ENCODE peak calls at places on chromosome 13, in four cellular contexts. M is NT2/D1; F is IMR-90; X is CD8-positive, alpha-beta memory T cell. G is an unnamed sample.

GRCh38 chr13:54573186-54573585 is 1544.6 kb downstream of the OLFM4 start:
- DNase-seq in M (no peak), F (no peak), X (no peak), G (no peak)

GRCh38 chr13:23450340-23451046 is 17.0 kb upstream of the SACS start:
- DNase-seq in M (no peak), F (no peak), X (no peak), G (peak; percentile 68)

GRCh38 chr13:108957369-108958012 is 328.1 kb downstream of the MYO16 start:
- DNase-seq in M (no peak), F (peak; percentile 85), X (no peak), G (no peak)

GRCh38 chr13:21672811-21673591 is 2.1 kb downstream of the FGF9 start:
- DNase-seq in M (no peak), F (no peak), X (no peak), G (no peak)

GRCh38 chr13:96684472-96684871 is 309.8 kb downstream of the OXGR1 start:
- DNase-seq in M (no peak), F (no peak), X (no peak), G (peak; percentile 14)

GRCh38 chr13:36131931-36132297 is 732 bp upstream of the DCLK1 start:
- DNase-seq in M (no peak), F (no peak), X (no peak), G (no peak)

GRCh38 chr13:108859202-108860012 is 230.0 kb downstream of the MYO16 start:
- DNase-seq in M (no peak), F (peak; percentile 92), X (no peak), G (no peak)

GRCh38 chr13:74135306-74136088 is 1.3 kb upstream of the KLF12 start:
- DNase-seq in M (no peak), F (peak; percentile 75), X (peak; percentile 74), G (peak; percentile 54)

GRCh38 chr13:60047943-60048342 is 115.8 kb downstream of the DIAPH3 start:
- DNase-seq in M (no peak), F (peak; percentile 25), X (no peak), G (peak; percentile 77)

GRCh38 chr13:108902557-108903155 is 273.2 kb downstream of the MYO16 start:
- DNase-seq in M (no peak), F (no peak), X (no peak), G (no peak)

GRCh38 chr13:95713651-95714050 is 36.7 kb downstream of the DNAJC3 start:
- DNase-seq in M (no peak), F (peak; percentile 27), X (no peak), G (no peak)

GRCh38 chr13:47901451-47901850 is 99.6 kb downstream of the SUCLA2 start:
- DNase-seq in M (no peak), F (peak; percentile 37), X (no peak), G (no peak)

GRCh38 chr13:74444877-74445479 is 310.8 kb upstream of the KLF12 start:
- DNase-seq in M (no peak), F (peak; percentile 14), X (no peak), G (no peak)

GRCh38 chr13:50326746-50327145 is 311.5 kb downstream of the KCNRG start:
- DNase-seq in M (no peak), F (no peak), X (no peak), G (no peak)

GRCh38 chr13:19587635-19588300 is 26.4 kb upstream of the TPTE2 start:
- DNase-seq in M (no peak), F (peak; percentile 52), X (no peak), G (peak; percentile 53)

GRCh38 chr13:109794095-109794494 is 7.7 kb upstream of the IRS2 start:
- DNase-seq in M (no peak), F (no peak), X (no peak), G (no peak)

GRCh38 chr13:75705395-75705794 is 69.3 kb downstream of the LMO7 start:
- DNase-seq in M (no peak), F (peak; percentile 85), X (no peak), G (no peak)

GRCh38 chr13:52361225-52361624 is 44.7 kb downstream of the THSD1 start:
- DNase-seq in M (no peak), F (no peak), X (no peak), G (no peak)

GRCh38 chr13:64239372-64239771 is 2823.7 kb upstream of the PCDH20 start:
- DNase-seq in M (no peak), F (peak; percentile 70), X (no peak), G (peak; percentile 45)

GRCh38 chr13:28049880-28050871 is 50.2 kb downstream of the FLT3 start:
- DNase-seq in M (peak; percentile 44), F (no peak), X (no peak), G (peak; percentile 86)

GRCh38 chr13:80224468-80224867 is 116.5 kb downstream of the SPRY2 start:
- DNase-seq in M (no peak), F (peak; percentile 26), X (no peak), G (peak; percentile 22)

GRCh38 chr13:51364404-51365008 is 25.0 kb downstream of the SERPINE3 start:
- DNase-seq in M (peak; percentile 2), F (peak; percentile 79), X (no peak), G (no peak)

GRCh38 chr13:110503037-110503901 is 58.3 kb downstream of the RAB20 start:
- DNase-seq in M (no peak), F (peak; percentile 12), X (no peak), G (no peak)

GRCh38 chr13:89726690-89727435 is 1620.6 kb upstream of the MIR17HG start:
- DNase-seq in M (no peak), F (peak; percentile 46), X (no peak), G (no peak)

GRCh38 chr13:77697208-77698103 is at the start of gene SLAIN1:
- DNase-seq in M (peak; percentile 60), F (peak; percentile 5), X (peak; percentile 92), G (peak; percentile 80)

GRCh38 chr13:29081036-29081435 is 260.9 kb downstream of the MTUS2 start:
- DNase-seq in M (no peak), F (no peak), X (no peak), G (no peak)

GRCh38 chr13:88063741-88064140 is 392.6 kb downstream of the SLITRK5 start:
- DNase-seq in M (no peak), F (no peak), X (no peak), G (no peak)
- H3K4me1 ChIP-seq in M (no peaks in the 10 kb centered on the region), F (no peaks in the 10 kb centered on the region), X (no peaks in the 10 kb centered on the region), G (no peaks in the 10 kb centered on the region)

GRCh38 chr13:38346764-38347163 is 2.9 kb upstream of the UFM1 start:
- DNase-seq in M (no peak), F (no peak), X (no peak), G (no peak)
- H3K4me3 ChIP-seq in M (no peak overlapping the region), F (no peak overlapping the region), X (no peak overlapping the region), G (no peak overlapping the region)

GRCh38 chr13:98475521-98475920 is 101.4 kb downstream of the STK24 start:
- DNase-seq in M (no peak), F (no peak), X (no peak), G (no peak)
- H3K4me1 ChIP-seq in M (peaks cover 10% of the 10 kb centered on the region), F (peaks cover 15% of the 10 kb centered on the region), X (peaks cover 46% of the 10 kb centered on the region), G (peaks cover 5% of the 10 kb centered on the region)

DNA sequence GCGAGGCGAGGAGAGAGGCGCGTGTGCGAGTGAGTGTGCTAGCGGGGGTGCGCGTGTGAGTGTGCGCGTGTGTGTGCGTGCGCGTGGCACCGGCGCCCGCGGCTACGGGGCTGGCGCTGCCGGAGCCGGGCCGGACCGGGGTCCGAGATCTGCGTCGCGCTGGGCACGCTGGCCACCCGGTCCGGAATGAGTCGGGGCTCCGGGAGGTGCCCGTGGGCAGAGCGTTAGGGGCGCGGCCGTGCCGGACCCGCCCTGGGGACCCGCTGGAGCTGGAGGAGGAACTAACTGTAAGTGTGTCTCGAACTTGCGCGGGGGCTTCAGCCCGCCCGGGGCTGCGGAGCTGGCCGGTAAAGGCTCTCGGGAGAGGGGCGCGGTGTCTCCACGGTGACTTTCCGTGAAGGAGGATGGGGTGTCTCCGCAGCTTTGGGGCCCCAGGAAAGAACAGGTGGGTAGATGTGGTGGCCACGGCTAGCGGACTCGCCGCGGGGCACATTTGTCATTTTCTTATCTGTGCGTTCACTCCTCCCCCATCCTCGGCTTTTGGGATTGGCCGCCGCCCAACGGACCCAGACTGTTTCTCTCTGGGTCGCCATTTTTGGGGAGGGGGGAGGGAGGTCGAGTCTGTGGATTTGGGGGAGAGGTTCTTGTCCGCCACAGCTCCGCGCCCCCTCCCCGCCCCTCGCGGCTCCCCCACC is 10.1 kb upstream of the SOX1 start:
- DNase-seq in M (no peak), F (no peak), X (no peak), G (no peak)
- H3K4me3 ChIP-seq in M (peak overlapping the region; percentile 15), F (no peak overlapping the region), X (no peak overlapping the region), G (no peak overlapping the region)

GRCh38 chr13:103056008-103056407 is 10.2 kb downstream of the SLC10A2 start:
- DNase-seq in M (no peak), F (no peak), X (no peak), G (no peak)
- H3K4me1 ChIP-seq in M (no peaks in the 10 kb centered on the region), F (no peaks in the 10 kb centered on the region), X (no peaks in the 10 kb centered on the region), G (no peaks in the 10 kb centered on the region)

GRCh38 chr13:94325148-94325528 is 154.3 kb downstream of the DCT start:
- DNase-seq in M (no peak), F (no peak), X (no peak), G (no peak)
- H3K4me3 ChIP-seq in M (no peak overlapping the region), F (no peak overlapping the region), X (no peak overlapping the region), G (no peak overlapping the region)

G was measured in HAP-1.